ENCODE peak calls at places on chromosomes 13 and 19, in four cellular contexts. H is coronary artery; P is CD8-positive, alpha-beta T cell; E is AG08395. S is an unnamed sample.

GRCh38 chr13:111789420-111789819 is 277.5 kb upstream of the SOX1 start:
- DNase-seq in H (peak; percentile 38), P (no peak), E (no peak), S (no peak)

GRCh38 chr19:5253403-5254110 is 87.1 kb downstream of the PTPRS start:
- DNase-seq in H (no peak), P (no peak), E (peak; percentile 80), S (no peak)

GRCh38 chr13:97279913-97280312 is 57.8 kb downstream of the MBNL2 start:
- DNase-seq in H (no peak), P (no peak), E (peak; percentile 78), S (no peak)

GRCh38 chr13:111387026-111387871 is 66.8 kb downstream of the TEX29 start:
- DNase-seq in H (no peak), P (no peak), E (no peak), S (peak; percentile 3)

GRCh38 chr13:48397744-48398143 is 15.2 kb downstream of the LPAR6 start:
- DNase-seq in H (no peak), P (no peak), E (no peak), S (no peak)

GRCh38 chr19:40033989-40034560 is 22.0 kb downstream of the ZNF780B start:
- DNase-seq in H (no peak), P (no peak), E (no peak), S (no peak)

GRCh38 chr13:100497394-100497793 is 91.2 kb downstream of the GGACT start:
- DNase-seq in H (no peak), P (no peak), E (peak; percentile 31), S (no peak)

GRCh38 chr13:44908266-44908665 is 81.0 kb downstream of the NUFIP1 start:
- DNase-seq in H (no peak), P (no peak), E (no peak), S (no peak)

GRCh38 chr19:45824041-45824471 is 8.9 kb upstream of the RSPH6A start:
- DNase-seq in H (no peak), P (no peak), E (no peak), S (no peak)

GRCh38 chr19:6062274-6062673 is 48.0 kb downstream of the RFX2 start:
- DNase-seq in H (peak; percentile 85), P (peak; percentile 39), E (peak; percentile 25), S (no peak)

GRCh38 chr13:111972261-111972780 is 94.6 kb upstream of the SOX1 start:
- DNase-seq in H (no peak), P (no peak), E (no peak), S (no peak)

GRCh38 chr19:50046649-50047503 is 21.1 kb downstream of the ZNF473 start:
- DNase-seq in H (no peak), P (peak; percentile 64), E (no peak), S (peak; percentile 75)

GRCh38 chr19:2051771-2052704 is 994 bp upstream of the MKNK2 start:
- DNase-seq in H (no peak), P (peak; percentile 39), E (no peak), S (no peak)

GRCh38 chr13:113351514-113352026 is 12.4 kb downstream of the GRTP1 start:
- DNase-seq in H (no peak), P (no peak), E (no peak), S (no peak)

GRCh38 chr13:51998723-51999471 is 12.4 kb downstream of the ATP7B start:
- DNase-seq in H (no peak), P (no peak), E (no peak), S (peak; percentile 27)

GRCh38 chr19:14361824-14362223 is 19.4 kb upstream of the ADGRE5 start:
- DNase-seq in H (no peak), P (peak; percentile 43), E (no peak), S (no peak)

GRCh38 chr19:48530770-48531169 is 19.1 kb upstream of the LMTK3 start:
- DNase-seq in H (no peak), P (no peak), E (no peak), S (no peak)

GRCh38 chr19:53621885-53622710 is 9.7 kb upstream of the DPRX start:
- DNase-seq in H (no peak), P (no peak), E (no peak), S (no peak)

GRCh38 chr19:45162464-45163143 is 1.8 kb upstream of the NKPD1 start:
- DNase-seq in H (no peak), P (no peak), E (no peak), S (no peak)

GRCh38 chr13:74768521-74769090 is 634.4 kb upstream of the KLF12 start:
- DNase-seq in H (no peak), P (no peak), E (no peak), S (no peak)

GRCh38 chr13:104645786-104646185 is 1579.6 kb upstream of the SLC10A2 start:
- DNase-seq in H (no peak), P (no peak), E (no peak), S (no peak)

GRCh38 chr19:29004796-29005195 is 208.2 kb downstream of the UQCRFS1 start:
- DNase-seq in H (no peak), P (no peak), E (no peak), S (no peak)

GRCh38 chr13:106595623-106596022 is 27.7 kb upstream of the ARGLU1 start:
- DNase-seq in H (no peak), P (no peak), E (no peak), S (peak; percentile 23)

GRCh38 chr13:36447501-36447900 is 15.2 kb downstream of the CCNA1 start:
- DNase-seq in H (no peak), P (no peak), E (no peak), S (no peak)

GRCh38 chr19:485583-486236 is 10.6 kb upstream of the MADCAM1 start:
- DNase-seq in H (no peak), P (no peak), E (no peak), S (peak; percentile 78)

GRCh38 chr19:41354343-41354974 is 737 bp upstream of the TGFB1 start:
- DNase-seq in H (no peak), P (no peak), E (no peak), S (no peak)

GRCh38 chr13:109381546-109382180 is 404.7 kb downstream of the IRS2 start:
- DNase-seq in H (no peak), P (no peak), E (peak; percentile 74), S (no peak)

GRCh38 chr19:44799627-44800257 is 9.2 kb upstream of the BCAM start:
- DNase-seq in H (no peak), P (no peak), E (no peak), S (no peak)

GRCh38 chr19:43332058-43332922 is 21.2 kb upstream of the CD177 start:
- DNase-seq in H (no peak), P (no peak), E (no peak), S (no peak)

GRCh38 chr13:30051531-30052060 is 201.2 kb upstream of the UBL3 start:
- DNase-seq in H (no peak), P (no peak), E (no peak), S (no peak)

GRCh38 chr19:12289790-12290065 is 5.0 kb downstream of the ZNF44 start:
- DNase-seq in H (no peak), P (no peak), E (no peak), S (no peak)

GRCh38 chr13:89746554-89746953 is 1600.9 kb upstream of the MIR17HG start:
- DNase-seq in H (no peak), P (no peak), E (no peak), S (no peak)

GRCh38 chr13:60164490-60164889 is 762 bp upstream of the DIAPH3 start:
- DNase-seq in H (no peak), P (no peak), E (no peak), S (no peak)

GRCh38 chr19:14368011-14368513 is 13.2 kb upstream of the ADGRE5 start:
- DNase-seq in H (no peak), P (no peak), E (peak; percentile 0), S (no peak)

GRCh38 chr19:53467138-53467502 is 413 bp upstream of the ZNF813 start:
- DNase-seq in H (peak; percentile 78), P (peak; percentile 10), E (peak; percentile 6), S (peak; percentile 27)

GRCh38 chr13:42747399-42747873 is 33.9 kb upstream of the FAM216B start:
- DNase-seq in H (no peak), P (no peak), E (peak; percentile 86), S (no peak)

GRCh38 chr19:1690570-1691307 is 38.3 kb upstream of the TCF3 start:
- DNase-seq in H (no peak), P (peak; percentile 40), E (peak; percentile 24), S (no peak)